ENCODE peak calls at places on chromosome 17, in four cellular contexts. S is cardiac muscle cell, B is tibial nerve, A is endodermal cell. V is an unnamed sample.

GRCh38 chr17:53278466-53278865 is 544.3 kb upstream of the KIF2B start:
- DNase-seq in S (no peak), A (no peak), B (no peak), V (no peak)

GRCh38 chr17:48608494-48608834 is 2.4 kb downstream of the HOXB7 start:
- DNase-seq in A (no peak), B (no peak), S (no peak), V (no peak)

GRCh38 chr17:35841505-35841904 is 27.2 kb downstream of the HEATR9 start:
- DNase-seq in B (no peak), A (no peak), S (peak; percentile 42), V (no peak)

GRCh38 chr17:4520881-4521600 is 22.4 kb downstream of the SPNS2 start:
- DNase-seq in S (peak; percentile 62), B (no peak), A (no peak), V (no peak)

GRCh38 chr17:75152971-75153853 is 1.1 kb downstream of the JPT1 start:
- DNase-seq in S (peak; percentile 24), B (peak; percentile 15), A (peak; percentile 86), V (no peak)

GRCh38 chr17:21161498-21162393 is 35.0 kb downstream of the DHRS7B start:
- DNase-seq in B (no peak), A (no peak), S (peak; percentile 64), V (no peak)

GRCh38 chr17:79761894-79762570 is 15.9 kb upstream of the CBX2 start:
- DNase-seq in S (no peak), B (no peak), A (no peak), V (no peak)

GRCh38 chr17:48532261-48532660 is 1.4 kb upstream of the HOXB1 start:
- DNase-seq in B (no peak), S (no peak), A (peak; percentile 49), V (no peak)

GRCh38 chr17:68317458-68317857 is 26.2 kb downstream of the ARSG start:
- DNase-seq in S (no peak), B (no peak), A (no peak), V (no peak)

GRCh38 chr17:12553625-12554024 is 112.1 kb upstream of the MYOCD start:
- DNase-seq in B (no peak), S (no peak), A (no peak), V (no peak)

GRCh38 chr17:73089918-73090317 is 2.6 kb downstream of the SLC39A11 start:
- DNase-seq in A (no peak), S (no peak), B (no peak), V (no peak)

GRCh38 chr17:81644496-81644895 is 7.5 kb downstream of the TSPAN10 start:
- DNase-seq in S (no peak), B (no peak), A (no peak), V (no peak)

GRCh38 chr17:13321932-13322701 is 279.6 kb downstream of the HS3ST3A1 start:
- DNase-seq in S (no peak), A (no peak), B (no peak), V (no peak)

GRCh38 chr17:72188801-72189200 is 68.0 kb downstream of the SOX9 start:
- DNase-seq in S (no peak), A (no peak), B (no peak), V (no peak)

GRCh38 chr17:2020721-2021120 is 4.4 kb downstream of the RTN4RL1 start:
- DNase-seq in B (no peak), A (no peak), S (no peak), V (no peak)

GRCh38 chr17:83160443-83161297 is 81.3 kb downstream of the METRNL start:
- DNase-seq in S (no peak), A (peak; percentile 45), B (no peak), V (no peak)

GRCh38 chr17:75087558-75088453 is at the start of gene SLC16A5:
- DNase-seq in S (peak; percentile 93), A (peak; percentile 100), B (peak; percentile 65), V (no peak)

GRCh38 chr17:11925271-11926021 is 71.8 kb downstream of the ZNF18 start:
- DNase-seq in S (no peak), B (no peak), A (no peak), V (no peak)

GRCh38 chr17:6799738-6800137 is 23.7 kb downstream of the FBXO39 start:
- DNase-seq in B (no peak), S (no peak), A (no peak), V (no peak)

GRCh38 chr17:8695241-8695640 is 49.4 kb downstream of the CCDC42 start:
- DNase-seq in B (no peak), S (peak; percentile 87), A (no peak), V (no peak)

GRCh38 chr17:68775338-68775737 is 174.2 kb upstream of the FAM20A start:
- DNase-seq in A (no peak), B (no peak), S (peak; percentile 40), V (no peak)

GRCh38 chr17:82720204-82720603 is 3.7 kb downstream of the FN3KRP start:
- DNase-seq in B (no peak), S (no peak), A (no peak), V (no peak)

GRCh38 chr17:72388765-72389473 is 268.1 kb downstream of the SOX9 start:
- DNase-seq in A (peak; percentile 67), S (peak; percentile 33), B (no peak), V (no peak)

GRCh38 chr17:45579529-45580495 is 89.3 kb upstream of the PLEKHM1 start:
- DNase-seq in B (no peak), S (no peak), A (peak; percentile 71), V (no peak)

GRCh38 chr17:29567362-29568330 is 809 bp upstream of the ABHD15 start:
- DNase-seq in B (peak; percentile 29), S (peak; percentile 40), A (peak; percentile 93), V (no peak)

GRCh38 chr17:10192963-10193362 is 5.4 kb downstream of the GAS7 start:
- DNase-seq in A (no peak), B (no peak), S (peak; percentile 92), V (no peak)

GRCh38 chr17:8994319-8994718 is 27.0 kb upstream of the NTN1 start:
- DNase-seq in S (peak; percentile 58), B (peak; percentile 31), A (peak; percentile 98), V (no peak)

GRCh38 chr17:1073241-1073962 is 76.5 kb downstream of the TIMM22 start:
- DNase-seq in S (no peak), A (peak; percentile 53), B (no peak), V (no peak)

GRCh38 chr17:68963958-68964357 is 8.8 kb upstream of the ABCA8 start:
- DNase-seq in S (no peak), A (no peak), B (peak; percentile 27), V (no peak)

GRCh38 chr17:32335046-32335445 is 6.9 kb downstream of the C17orf75 start:
- DNase-seq in A (no peak), B (no peak), S (no peak), V (no peak)

GRCh38 chr17:45314761-45315549 is 1.9 kb downstream of the MAP3K14 start:
- DNase-seq in S (no peak), B (no peak), A (no peak), V (no peak)

GRCh38 chr17:57368637-57369336 is 112.5 kb downstream of the MSI2 start:
- DNase-seq in A (no peak), B (no peak), S (no peak), V (no peak)

GRCh38 chr17:74635418-74635817 is 11.9 kb upstream of the CD300E start:
- DNase-seq in A (peak; percentile 84), S (no peak), B (no peak), V (no peak)

GRCh38 chr17:74742153-74742515 is 5.1 kb downstream of the RAB37 start:
- DNase-seq in A (peak; percentile 64), B (no peak), S (no peak), V (no peak)

DNA sequence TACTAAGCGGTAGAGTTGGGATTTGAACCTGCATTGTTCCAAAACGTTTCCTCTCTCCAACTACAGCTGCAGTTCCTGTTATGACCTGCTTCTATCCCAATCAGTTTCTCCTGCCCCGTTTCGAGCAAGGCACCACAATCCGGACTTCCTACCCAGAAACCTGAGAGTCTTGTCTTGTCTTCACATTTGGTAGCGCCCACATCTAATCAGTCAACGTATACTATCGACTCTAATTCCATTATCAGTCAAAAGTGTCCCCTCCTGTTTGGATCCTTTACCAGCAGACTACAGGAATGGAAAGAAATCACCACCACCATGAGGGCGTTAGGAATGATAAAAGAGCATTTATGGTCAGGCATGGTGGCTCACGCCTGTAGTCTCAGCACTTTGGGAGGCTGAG is 124.6 kb downstream of the AXIN2 start:
- DNase-seq in S (no peak), A (no peak), B (no peak), V (no peak)
- H3K27me3 ChIP-seq in S (no peaks in the 10 kb centered on the region), A (no peaks in the 10 kb centered on the region), B (peaks cover 9% of the 10 kb centered on the region), V (no peaks in the 10 kb centered on the region)

DNA sequence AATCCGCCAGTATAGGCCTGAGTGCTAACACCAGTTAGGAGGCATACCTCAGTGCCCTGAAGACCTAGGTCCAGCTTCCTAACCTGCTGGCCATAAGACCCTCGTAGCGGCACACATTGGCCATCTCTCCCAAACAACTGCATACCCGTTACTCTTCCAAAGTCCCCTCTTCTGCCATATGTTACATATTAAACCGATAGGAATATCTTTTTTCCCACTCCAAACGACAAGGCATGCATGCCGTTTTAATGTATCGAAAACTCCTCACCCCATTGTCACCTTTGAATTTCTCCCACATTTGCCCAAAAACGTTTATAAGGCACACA is 721 bp upstream of the AXIN2 start:
- DNase-seq in A (no peak), S (no peak), B (no peak), V (no peak)
- H3K4me3 ChIP-seq in A (peak overlapping the region; percentile 75), S (peak overlapping the region; percentile 30), B (peak overlapping the region; percentile 98), V (no peak overlapping the region)

DNA sequence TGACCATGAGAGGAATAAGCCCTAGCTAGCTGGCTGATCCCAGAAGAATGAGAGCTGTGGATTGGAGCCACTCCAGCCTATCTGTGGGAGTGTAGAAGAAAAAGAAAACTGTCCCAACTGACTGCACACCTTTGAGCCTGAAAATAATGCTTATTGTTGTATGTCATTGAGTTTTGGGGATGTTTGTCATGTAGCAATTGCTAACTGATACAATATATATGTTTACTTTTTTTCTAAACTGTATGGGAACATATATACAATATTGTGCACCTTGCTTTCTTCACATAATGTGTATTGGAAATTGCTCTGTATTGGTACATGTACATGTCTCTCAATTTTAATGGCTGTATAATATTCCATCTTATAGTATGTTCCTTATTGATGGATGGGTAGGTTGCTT is 124.0 kb upstream of the NLRP1 start:
- DNase-seq in S (no peak), A (no peak), B (no peak), V (no peak)
- H3K27me3 ChIP-seq in S (no peaks in the 10 kb centered on the region), A (no peaks in the 10 kb centered on the region), B (no peaks in the 10 kb centered on the region), V (no peaks in the 10 kb centered on the region)

GRCh38 chr17:50344712-50345380 is 1.1 kb upstream of the XYLT2 start:
- DNase-seq in A (no peak), S (no peak), B (no peak), V (no peak)
- H3K4me3 ChIP-seq in A (peak overlapping the region; percentile 76), S (no peak overlapping the region), B (no peak overlapping the region), V (no peak overlapping the region)

DNA sequence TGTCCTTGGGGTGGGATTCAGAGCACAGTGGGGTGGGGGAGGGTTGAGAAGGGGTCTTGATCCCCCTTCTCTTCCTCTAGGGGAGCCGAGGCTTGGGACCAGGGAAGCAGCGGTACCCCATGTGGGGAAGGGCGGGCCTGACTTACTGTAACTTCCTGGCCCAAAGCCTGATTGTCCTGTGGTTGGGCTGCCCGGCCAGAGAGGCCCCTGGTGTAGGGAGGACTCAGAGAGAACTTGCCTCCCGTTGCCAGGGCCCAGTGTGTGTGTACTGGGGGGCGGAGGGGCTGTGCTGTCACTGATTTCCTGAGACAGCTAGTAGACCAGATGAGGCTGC is 16.8 kb downstream of the SOCS3 start:
- DNase-seq in S (peak; percentile 93), B (peak; percentile 65), A (peak; percentile 89), V (peak; percentile 74)
- H3K27me3 ChIP-seq in S (no peaks in the 10 kb centered on the region), B (no peaks in the 10 kb centered on the region), A (peaks cover 9% of the 10 kb centered on the region), V (no peaks in the 10 kb centered on the region)

V was measured in thoracic aorta.